ENCODE peak calls at places on chromosomes 12 and 14, in ten cellular contexts. D, G, O, U, Z, C, I, W, B and R are unnamed samples.

GRCh38 chr12:78951746-78952532 is 87.4 kb downstream of the SYT1 start:
- DNase-seq in D (no peak), G (no peak), O (peak), U (no peak), Z (no peak), C (no peak), I (no peak), W (no peak), B (no peak), R (no peak)

GRCh38 chr12:64618953-64619590 is 8.8 kb downstream of the RASSF3 start:
- DNase-seq in D (peak), G (no peak), O (peak), U (peak), Z (no peak), C (no peak), I (peak), W (no peak), B (no peak), R (peak)

GRCh38 chr14:61508526-61508925 is 186.8 kb upstream of the HIF1A start:
- DNase-seq in D (no peak), G (no peak), O (no peak), U (no peak), Z (no peak), C (no peak), I (no peak), W (no peak), B (no peak), R (no peak)

GRCh38 chr14:68094158-68094557 is 274.6 kb downstream of the RAD51B start:
- DNase-seq in D (no peak), G (no peak), O (no peak), U (no peak), Z (no peak), C (no peak), I (no peak), W (no peak), B (no peak), R (no peak)

GRCh38 chr12:56628671-56629458 is 1.3 kb downstream of the BAZ2A start:
- DNase-seq in D (peak), G (peak), O (peak), U (peak), Z (peak), C (peak), I (peak), W (no peak), B (peak), R (peak)

GRCh38 chr12:674272-674781 is 11.1 kb upstream of the NINJ2 start:
- DNase-seq in D (no peak), G (no peak), O (peak), U (no peak), Z (no peak), C (no peak), I (peak), W (no peak), B (no peak), R (peak)

GRCh38 chr12:12010277-12011031 is 60.3 kb upstream of the BCL2L14 start:
- DNase-seq in D (peak), G (peak), O (peak), U (peak), Z (peak), C (no peak), I (peak), W (no peak), B (peak), R (peak)

GRCh38 chr12:25051583-25052190 is 102.8 kb upstream of the BCAT1 start:
- DNase-seq in D (no peak), G (peak), O (no peak), U (no peak), Z (no peak), C (no peak), I (peak), W (no peak), B (no peak), R (peak)

GRCh38 chr14:94164685-94165431 is 9.3 kb upstream of the PPP4R4 start:
- DNase-seq in D (no peak), G (no peak), O (no peak), U (no peak), Z (no peak), C (no peak), I (no peak), W (no peak), B (no peak), R (no peak)

GRCh38 chr12:84874125-84874824 is 38.3 kb downstream of the SLC6A15 start:
- DNase-seq in D (peak), G (no peak), O (peak), U (peak), Z (no peak), C (no peak), I (peak), W (no peak), B (no peak), R (peak)

GRCh38 chr14:94485944-94486841 is 10.2 kb upstream of the SERPINA9 start:
- DNase-seq in D (peak), G (peak), O (peak), U (peak), Z (peak), C (peak), I (peak), W (peak), B (peak), R (peak)

GRCh38 chr12:109735825-109736551 is 22.4 kb downstream of the FAM222A start:
- DNase-seq in D (no peak), G (peak), O (no peak), U (no peak), Z (peak), C (no peak), I (no peak), W (no peak), B (no peak), R (no peak)

DNA sequence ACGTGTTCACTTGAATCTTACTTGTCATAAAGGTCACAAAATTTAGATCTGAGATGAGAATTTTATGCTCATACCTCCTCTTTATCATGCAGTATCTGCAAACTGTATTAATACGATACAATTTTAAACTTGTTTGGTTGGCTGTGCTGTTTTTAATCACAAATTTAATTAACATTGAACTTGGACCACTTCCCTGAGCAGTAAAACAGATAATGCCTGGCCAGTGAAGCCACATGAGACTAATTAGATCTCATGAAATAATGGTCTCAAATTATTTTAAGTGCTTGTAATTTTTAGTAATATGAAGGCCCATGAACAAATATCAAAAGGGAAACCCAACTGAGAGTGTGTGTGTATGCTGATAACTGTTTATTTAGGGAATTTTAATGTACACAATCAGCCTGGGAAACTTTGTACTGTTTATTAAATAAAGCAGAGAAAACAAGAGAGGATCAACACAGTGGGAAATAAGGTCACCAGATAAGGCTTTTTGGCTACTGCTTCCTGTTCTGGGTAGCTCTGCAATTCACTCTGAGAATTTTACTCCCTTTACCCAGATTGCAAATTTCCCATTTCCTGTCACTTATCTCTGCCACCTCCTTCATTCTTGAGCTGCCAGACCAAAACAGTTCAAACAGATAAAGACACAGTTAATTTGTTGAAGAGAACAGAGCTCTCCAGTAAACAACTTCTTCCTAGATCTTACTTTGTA is 61.6 kb upstream of the GNPNAT1 start:
- DNase-seq in D (no peak), G (no peak), O (no peak), U (no peak), Z (no peak), C (no peak), I (no peak), W (no peak), B (no peak), R (no peak)
- TF ChIP-seq CTCF in D (no peak), G (no peak), O (no peak), U (no peak), Z (no peak), C (no peak), I (no peak), W (no peak), B (no peak), R (no peak)

DNA sequence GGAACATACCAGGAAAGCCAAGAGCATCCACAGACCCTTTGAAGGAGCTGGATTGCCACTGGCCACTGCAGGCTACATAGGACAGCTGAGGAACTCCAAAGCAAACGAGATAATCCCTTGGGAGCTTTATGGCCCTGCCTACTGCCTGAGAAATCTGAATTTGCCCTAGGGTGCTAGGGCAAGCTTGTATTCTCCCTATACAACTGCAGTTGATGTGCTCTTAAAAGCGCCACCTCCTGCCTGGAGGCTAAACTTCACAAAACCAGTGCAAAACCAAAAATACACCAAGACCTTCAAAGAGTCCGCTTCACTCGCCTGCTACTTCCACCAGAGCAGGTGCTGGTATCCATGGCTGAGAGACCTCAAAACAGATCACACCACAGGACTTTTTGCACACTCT is 99.6 kb upstream of the KRR1 start:
- DNase-seq in D (no peak), G (no peak), O (no peak), U (no peak), Z (no peak), C (no peak), I (peak), W (no peak), B (no peak), R (no peak)
- TF ChIP-seq CTCF in D (no peak), G (no peak), O (no peak), U (no peak), Z (no peak), C (no peak), I (peak), W (no peak), B (no peak), R (no peak)

GRCh38 chr14:99611639-99612038 is 7.6 kb upstream of the CCDC85C start:
- DNase-seq in D (no peak), G (no peak), O (no peak), U (no peak), Z (no peak), C (no peak), I (no peak), W (no peak), B (no peak), R (no peak)
- TF ChIP-seq CTCF in D (no peak), G (no peak), O (no peak), U (no peak), Z (no peak), C (no peak), I (no peak), W (no peak), B (no peak), R (no peak)

GRCh38 chr14:21236948-21237797 is 32.1 kb downstream of the HNRNPC start:
- DNase-seq in D (no peak), G (no peak), O (no peak), U (no peak), Z (no peak), C (no peak), I (no peak), W (no peak), B (no peak), R (no peak)

GRCh38 chr14:21229821-21230220 is 39.4 kb downstream of the HNRNPC start:
- DNase-seq in D (no peak), G (no peak), O (no peak), U (no peak), Z (no peak), C (no peak), I (no peak), W (no peak), B (no peak), R (no peak)

GRCh38 chr14:21234112-21234511 is 35.1 kb downstream of the HNRNPC start:
- DNase-seq in D (no peak), G (no peak), O (no peak), U (no peak), Z (no peak), C (no peak), I (no peak), W (no peak), B (no peak), R (no peak)

GRCh38 chr14:21231020-21231652 is 38.1 kb downstream of the HNRNPC start:
- DNase-seq in D (no peak), G (no peak), O (no peak), U (no peak), Z (no peak), C (no peak), I (no peak), W (no peak), B (no peak), R (no peak)

GRCh38 chr14:21233457-21234076 is 35.7 kb downstream of the HNRNPC start:
- DNase-seq in D (no peak), G (no peak), O (peak), U (no peak), Z (no peak), C (no peak), I (peak), W (no peak), B (no peak), R (no peak)
- TF ChIP-seq CTCF in D (peak), G (no peak), O (peak), U (peak), Z (no peak), C (no peak), I (peak), W (peak), B (peak), R (no peak)

DNA sequence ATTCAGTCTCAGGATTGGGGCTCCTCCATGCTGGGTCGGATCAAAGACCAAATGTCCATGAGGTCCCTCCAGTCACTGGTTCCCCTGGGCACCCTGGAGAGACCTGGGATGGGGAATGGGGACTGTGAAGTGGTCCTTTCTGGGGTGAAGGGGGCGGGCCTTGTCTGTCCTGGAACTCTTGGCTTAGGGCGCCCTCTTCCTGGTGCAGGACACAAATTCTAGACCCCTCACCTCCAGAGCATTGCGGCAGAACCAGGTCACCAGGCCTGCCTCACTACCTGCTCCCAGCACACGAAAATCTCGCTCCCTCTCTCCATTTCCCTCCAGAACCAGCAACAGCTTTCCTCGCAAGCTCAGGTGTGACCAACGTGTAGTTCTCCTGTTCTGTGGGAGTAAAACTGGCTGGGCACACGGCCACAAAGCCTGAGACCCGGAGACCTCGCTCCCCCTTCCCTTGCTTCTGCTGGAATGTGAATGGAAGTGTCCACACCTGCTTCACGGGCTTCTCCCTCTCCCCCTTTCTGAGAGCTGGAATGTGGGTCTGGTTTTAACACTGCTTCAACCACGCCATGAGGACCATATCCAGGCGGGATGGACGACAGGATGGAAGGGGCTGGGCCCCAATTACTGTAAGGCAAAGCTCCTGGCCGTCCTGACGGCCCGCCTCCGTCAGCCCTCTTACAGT is 112.7 kb downstream of the SCARB1 start:
- DNase-seq in D (no peak), G (no peak), O (no peak), U (no peak), Z (no peak), C (no peak), I (peak), W (no peak), B (no peak), R (no peak)
- TF ChIP-seq CTCF in D (peak), G (no peak), O (no peak), U (peak), Z (no peak), C (no peak), I (peak), W (peak), B (no peak), R (no peak)

DNA sequence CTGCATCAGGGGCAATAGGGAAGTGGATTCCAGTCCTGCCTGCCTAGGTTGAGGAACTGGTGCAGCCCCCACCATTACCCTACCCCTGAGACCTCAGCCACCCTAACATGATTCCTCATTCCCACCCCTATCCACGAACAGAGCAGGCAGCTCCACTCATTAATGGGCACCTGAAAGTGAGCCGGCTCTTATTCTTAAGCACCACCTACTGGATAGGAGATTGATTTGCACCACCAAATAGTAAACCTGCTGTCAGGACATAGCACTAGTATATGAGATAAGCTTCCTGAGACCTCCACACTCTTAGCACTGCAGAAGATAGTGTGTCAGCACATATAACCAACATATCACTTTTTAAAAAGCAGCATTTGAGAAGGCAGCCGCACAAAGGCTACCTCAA is 573.2 kb downstream of the SOX5 start:
- DNase-seq in D (no peak), G (no peak), O (no peak), U (no peak), Z (no peak), C (no peak), I (no peak), W (no peak), B (no peak), R (no peak)
- TF ChIP-seq CTCF in D (no peak), G (no peak), O (no peak), U (no peak), Z (no peak), C (no peak), I (no peak), W (no peak), B (no peak), R (no peak)

GRCh38 chr14:71289536-71289935 is 382.3 kb downstream of the PCNX1 start:
- DNase-seq in D (no peak), G (no peak), O (no peak), U (no peak), Z (peak), C (no peak), I (peak), W (no peak), B (no peak), R (peak)

GRCh38 chr14:71286126-71286525 is 378.9 kb downstream of the PCNX1 start:
- DNase-seq in D (no peak), G (no peak), O (no peak), U (no peak), Z (no peak), C (no peak), I (no peak), W (no peak), B (no peak), R (no peak)

GRCh38 chr14:71287567-71287966 is 380.3 kb downstream of the PCNX1 start:
- DNase-seq in D (no peak), G (no peak), O (no peak), U (no peak), Z (no peak), C (no peak), I (no peak), W (no peak), B (no peak), R (no peak)

GRCh38 chr14:71290301-71290700 is 383.0 kb downstream of the PCNX1 start:
- DNase-seq in D (no peak), G (no peak), O (no peak), U (no peak), Z (no peak), C (no peak), I (no peak), W (no peak), B (no peak), R (no peak)

GRCh38 chr14:71290960-71291466 is 383.8 kb downstream of the PCNX1 start:
- DNase-seq in D (peak), G (no peak), O (peak), U (peak), Z (no peak), C (no peak), I (peak), W (no peak), B (no peak), R (peak)
- TF ChIP-seq CTCF in D (no peak), G (no peak), O (no peak), U (no peak), Z (no peak), C (no peak), I (no peak), W (no peak), B (no peak), R (no peak)

GRCh38 chr14:26379951-26380350 is 217.9 kb downstream of the NOVA1 start:
- DNase-seq in D (no peak), G (no peak), O (no peak), U (no peak), Z (no peak), C (no peak), I (no peak), W (no peak), B (no peak), R (no peak)
- TF ChIP-seq CTCF in D (no peak), G (no peak), O (no peak), U (no peak), Z (no peak), C (no peak), I (no peak), W (no peak), B (no peak), R (no peak)

GRCh38 chr12:95460901-95461300 is 13.1 kb upstream of the METAP2 start:
- DNase-seq in D (no peak), G (no peak), O (no peak), U (no peak), Z (no peak), C (no peak), I (no peak), W (no peak), B (no peak), R (no peak)

GRCh38 chr12:95462081-95462480 is 11.9 kb upstream of the METAP2 start:
- DNase-seq in D (no peak), G (no peak), O (no peak), U (no peak), Z (no peak), C (no peak), I (no peak), W (no peak), B (no peak), R (no peak)

GRCh38 chr12:95463019-95463418 is 10.9 kb upstream of the METAP2 start:
- DNase-seq in D (no peak), G (no peak), O (no peak), U (no peak), Z (no peak), C (no peak), I (no peak), W (no peak), B (no peak), R (no peak)

GRCh38 chr12:95462551-95462950 is 11.4 kb upstream of the METAP2 start:
- DNase-seq in D (no peak), G (no peak), O (no peak), U (no peak), Z (no peak), C (no peak), I (no peak), W (no peak), B (no peak), R (no peak)

DNA sequence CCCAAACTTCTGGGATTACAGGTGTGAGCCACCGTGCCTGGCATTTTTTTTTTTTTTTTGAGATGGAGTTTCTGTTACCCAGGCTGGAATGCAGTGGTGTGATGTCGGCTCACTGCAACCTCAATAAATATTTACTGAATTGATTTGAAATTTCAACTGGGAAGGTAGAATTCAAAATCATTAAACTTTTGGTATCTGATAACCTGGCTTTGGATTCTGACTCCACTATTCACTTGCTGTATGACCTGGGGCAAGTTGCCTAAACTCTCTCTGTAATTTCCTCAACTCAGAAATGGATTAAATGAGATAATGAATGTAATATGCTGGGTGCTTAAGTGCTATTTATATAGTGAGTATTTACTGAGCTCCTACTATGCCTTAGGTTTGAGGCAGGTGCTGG is 8.7 kb upstream of the METAP2 start:
- DNase-seq in D (no peak), G (no peak), O (no peak), U (no peak), Z (no peak), C (no peak), I (no peak), W (no peak), B (no peak), R (no peak)
- TF ChIP-seq CTCF in D (no peak), G (no peak), O (no peak), U (no peak), Z (no peak), C (no peak), I (no peak), W (no peak), B (no peak), R (no peak)